ENCODE peak calls at places on chromosome 7, in eight cellular contexts. Y, X, G, U, W, M, R and A are unnamed samples.

GRCh38 chr7:148662646-148663045 is 36.1 kb upstream of the CUL1 start:
- DNase-seq in U (no peak), R (no peak), X (no peak), W (no peak), Y (no peak), M (no peak), G (peak), A (no peak)

GRCh38 chr7:115662676-115663075 is 367.9 kb downstream of the TFEC start:
- DNase-seq in U (peak), W (no peak), Y (no peak), G (no peak), M (no peak), R (no peak), X (no peak), A (no peak)

GRCh38 chr7:158409120-158409519 is 178.5 kb downstream of the PTPRN2 start:
- DNase-seq in U (no peak), W (no peak), X (no peak), Y (no peak), G (no peak), M (no peak), R (no peak), A (no peak)

GRCh38 chr7:28774529-28775057 is 183.5 kb downstream of the TRIL start:
- DNase-seq in M (no peak), X (no peak), G (no peak), R (no peak), W (no peak), U (no peak), Y (no peak), A (no peak)

GRCh38 chr7:15016726-15017125 is 114.2 kb upstream of the DGKB start:
- DNase-seq in M (no peak), R (no peak), Y (no peak), X (no peak), G (no peak), U (no peak), W (no peak), A (peak)

GRCh38 chr7:38630720-38631673 is at the start of gene AMPH:
- DNase-seq in U (peak), Y (no peak), M (peak), W (peak), R (no peak), X (no peak), G (peak), A (no peak)

GRCh38 chr7:155280446-155281410 is 16.9 kb upstream of the INSIG1 start:
- DNase-seq in M (no peak), U (no peak), Y (no peak), W (no peak), R (no peak), G (no peak), X (no peak), A (no peak)

GRCh38 chr7:93890041-93890463 is 501 bp downstream of the TFPI2 start:
- DNase-seq in M (no peak), R (no peak), X (no peak), G (peak), U (peak), W (peak), Y (no peak), A (peak)

GRCh38 chr7:117143066-117143465 is 179.8 kb downstream of the WNT2 start:
- DNase-seq in Y (no peak), M (no peak), W (no peak), X (no peak), R (no peak), G (no peak), U (no peak), A (no peak)

GRCh38 chr7:112481833-112482669 is 1.3 kb downstream of the LSMEM1 start:
- DNase-seq in M (peak), X (no peak), U (peak), R (no peak), G (peak), Y (no peak), W (no peak), A (peak)

GRCh38 chr7:50335230-50335794 is 30.8 kb downstream of the IKZF1 start:
- DNase-seq in R (no peak), M (no peak), W (no peak), U (no peak), G (no peak), X (no peak), Y (no peak), A (no peak)